ENCODE peak calls at places on chromosomes 6 and 20, in eight cellular contexts. One of them, this sample, is unnamed.

GRCh38 chr6:140253096-140253495 is 878.6 kb upstream of the CITED2 start:
- DNase-seq in cardiac muscle cell: no peak
- DNase-seq in kidney: no peak
- DNase-seq in Panc1: no peak
- DNase-seq in HCT116: no peak
- DNase-seq in Karpas-422: no peak
- DNase-seq in Peyer's patch: no peak
- DNase-seq in CD8-positive, alpha-beta T cell: no peak
- DNase-seq in this sample: no peak

GRCh38 chr20:34083137-34083536 is 28.9 kb downstream of the EIF2S2 start:
- DNase-seq in CD8-positive, alpha-beta T cell: no peak
- DNase-seq in Karpas-422: no peak
- DNase-seq in Peyer's patch: no peak
- DNase-seq in cardiac muscle cell: peak; percentile 29
- DNase-seq in Panc1: no peak
- DNase-seq in kidney: peak; percentile 83
- DNase-seq in HCT116: no peak
- DNase-seq in this sample: peak; percentile 45

GRCh38 chr6:131640576-131640975 is 3.5 kb downstream of the ENPP3 start:
- DNase-seq in Karpas-422: no peak
- DNase-seq in Panc1: no peak
- DNase-seq in kidney: no peak
- DNase-seq in cardiac muscle cell: no peak
- DNase-seq in HCT116: no peak
- DNase-seq in Peyer's patch: no peak
- DNase-seq in CD8-positive, alpha-beta T cell: no peak
- DNase-seq in this sample: peak; percentile 69

GRCh38 chr6:43076928-43077809 is 1.1 kb downstream of the PTK7 start:
- DNase-seq in Peyer's patch: no peak
- DNase-seq in Karpas-422: no peak
- DNase-seq in kidney: peak; percentile 83
- DNase-seq in HCT116: no peak
- DNase-seq in Panc1: no peak
- DNase-seq in cardiac muscle cell: peak; percentile 64
- DNase-seq in CD8-positive, alpha-beta T cell: no peak
- DNase-seq in this sample: no peak

GRCh38 chr6:159577564-159577963 is 115.5 kb downstream of the SOD2 start:
- DNase-seq in Peyer's patch: no peak
- DNase-seq in Panc1: no peak
- DNase-seq in HCT116: no peak
- DNase-seq in kidney: no peak
- DNase-seq in cardiac muscle cell: no peak
- DNase-seq in Karpas-422: no peak
- DNase-seq in CD8-positive, alpha-beta T cell: no peak
- DNase-seq in this sample: no peak

GRCh38 chr6:16723833-16724232 is 37.4 kb downstream of the ATXN1 start:
- DNase-seq in Karpas-422: no peak
- DNase-seq in CD8-positive, alpha-beta T cell: no peak
- DNase-seq in HCT116: peak; percentile 84
- DNase-seq in Peyer's patch: no peak
- DNase-seq in Panc1: peak; percentile 78
- DNase-seq in cardiac muscle cell: peak; percentile 21
- DNase-seq in kidney: no peak
- DNase-seq in this sample: peak; percentile 75

GRCh38 chr20:63363013-63363957 is 2.1 kb upstream of the CHRNA4 start:
- DNase-seq in Panc1: no peak
- DNase-seq in cardiac muscle cell: no peak
- DNase-seq in CD8-positive, alpha-beta T cell: peak; percentile 13
- DNase-seq in Peyer's patch: no peak
- DNase-seq in kidney: peak; percentile 57
- DNase-seq in HCT116: no peak
- DNase-seq in Karpas-422: no peak
- DNase-seq in this sample: no peak

GRCh38 chr6:112181130-112181529 is 73.2 kb downstream of the LAMA4 start:
- DNase-seq in cardiac muscle cell: no peak
- DNase-seq in Karpas-422: no peak
- DNase-seq in HCT116: no peak
- DNase-seq in Panc1: no peak
- DNase-seq in Peyer's patch: no peak
- DNase-seq in CD8-positive, alpha-beta T cell: no peak
- DNase-seq in kidney: no peak
- DNase-seq in this sample: no peak

GRCh38 chr6:111803804-111804203 is 69.4 kb downstream of the FYN start:
- DNase-seq in HCT116: no peak
- DNase-seq in Karpas-422: no peak
- DNase-seq in cardiac muscle cell: no peak
- DNase-seq in Panc1: no peak
- DNase-seq in kidney: no peak
- DNase-seq in CD8-positive, alpha-beta T cell: no peak
- DNase-seq in Peyer's patch: no peak
- DNase-seq in this sample: no peak

GRCh38 chr6:88048556-88048955 is 915 bp downstream of the SPACA1 start:
- DNase-seq in Panc1: no peak
- DNase-seq in Karpas-422: no peak
- DNase-seq in Peyer's patch: no peak
- DNase-seq in HCT116: no peak
- DNase-seq in kidney: no peak
- DNase-seq in cardiac muscle cell: no peak
- DNase-seq in CD8-positive, alpha-beta T cell: no peak
- DNase-seq in this sample: peak; percentile 2

GRCh38 chr6:110949679-110950285 is 8.7 kb upstream of the GTF3C6 start:
- DNase-seq in cardiac muscle cell: peak; percentile 21
- DNase-seq in kidney: no peak
- DNase-seq in Peyer's patch: no peak
- DNase-seq in HCT116: peak; percentile 12
- DNase-seq in CD8-positive, alpha-beta T cell: no peak
- DNase-seq in Karpas-422: peak; percentile 78
- DNase-seq in Panc1: no peak
- DNase-seq in this sample: peak; percentile 26

GRCh38 chr6:46771556-46771955 is 21.6 kb upstream of the MEP1A start:
- DNase-seq in Karpas-422: no peak
- DNase-seq in HCT116: no peak
- DNase-seq in Panc1: no peak
- DNase-seq in CD8-positive, alpha-beta T cell: no peak
- DNase-seq in cardiac muscle cell: no peak
- DNase-seq in kidney: no peak
- DNase-seq in Peyer's patch: no peak
- DNase-seq in this sample: no peak

GRCh38 chr20:59472059-59472458 is 132.3 kb upstream of the PHACTR3 start:
- DNase-seq in cardiac muscle cell: no peak
- DNase-seq in kidney: no peak
- DNase-seq in Panc1: no peak
- DNase-seq in CD8-positive, alpha-beta T cell: no peak
- DNase-seq in Karpas-422: no peak
- DNase-seq in HCT116: no peak
- DNase-seq in Peyer's patch: no peak
- DNase-seq in this sample: no peak

GRCh38 chr6:123091091-123091895 is 95.3 kb downstream of the CLVS2 start:
- DNase-seq in cardiac muscle cell: no peak
- DNase-seq in Peyer's patch: no peak
- DNase-seq in CD8-positive, alpha-beta T cell: no peak
- DNase-seq in kidney: no peak
- DNase-seq in HCT116: no peak
- DNase-seq in Karpas-422: no peak
- DNase-seq in Panc1: peak; percentile 97
- DNase-seq in this sample: peak; percentile 11

GRCh38 chr6:41072836-41073202 is at the start of gene NFYA:
- DNase-seq in Karpas-422: no peak
- DNase-seq in CD8-positive, alpha-beta T cell: peak; percentile 99
- DNase-seq in Panc1: no peak
- DNase-seq in HCT116: no peak
- DNase-seq in Peyer's patch: peak; percentile 100
- DNase-seq in kidney: peak; percentile 100
- DNase-seq in cardiac muscle cell: peak; percentile 100
- DNase-seq in this sample: no peak

GRCh38 chr6:49775043-49775442 is 12.0 kb downstream of the PGK2 start:
- DNase-seq in Karpas-422: no peak
- DNase-seq in Peyer's patch: no peak
- DNase-seq in HCT116: no peak
- DNase-seq in cardiac muscle cell: no peak
- DNase-seq in kidney: no peak
- DNase-seq in Panc1: no peak
- DNase-seq in CD8-positive, alpha-beta T cell: no peak
- DNase-seq in this sample: no peak

GRCh38 chr20:41087325-41087685 is 50.0 kb upstream of the PLCG1 start:
- DNase-seq in HCT116: no peak
- DNase-seq in CD8-positive, alpha-beta T cell: no peak
- DNase-seq in Peyer's patch: no peak
- DNase-seq in cardiac muscle cell: no peak
- DNase-seq in Panc1: no peak
- DNase-seq in Karpas-422: no peak
- DNase-seq in kidney: no peak
- DNase-seq in this sample: no peak
- H3K36me3 ChIP-seq in HCT116: peaks cover 53% of the 10 kb centered on the region
- H3K36me3 ChIP-seq in CD8-positive, alpha-beta T cell: peaks cover 8% of the 10 kb centered on the region
- H3K36me3 ChIP-seq in Peyer's patch: peaks cover 43% of the 10 kb centered on the region
- H3K36me3 ChIP-seq in cardiac muscle cell: peaks cover 60% of the 10 kb centered on the region
- H3K36me3 ChIP-seq in Panc1: peaks cover 39% of the 10 kb centered on the region
- H3K36me3 ChIP-seq in Karpas-422: peaks cover 78% of the 10 kb centered on the region
- H3K36me3 ChIP-seq in kidney: peaks cover 13% of the 10 kb centered on the region
- H3K36me3 ChIP-seq in this sample: peaks cover 3% of the 10 kb centered on the region

DNA sequence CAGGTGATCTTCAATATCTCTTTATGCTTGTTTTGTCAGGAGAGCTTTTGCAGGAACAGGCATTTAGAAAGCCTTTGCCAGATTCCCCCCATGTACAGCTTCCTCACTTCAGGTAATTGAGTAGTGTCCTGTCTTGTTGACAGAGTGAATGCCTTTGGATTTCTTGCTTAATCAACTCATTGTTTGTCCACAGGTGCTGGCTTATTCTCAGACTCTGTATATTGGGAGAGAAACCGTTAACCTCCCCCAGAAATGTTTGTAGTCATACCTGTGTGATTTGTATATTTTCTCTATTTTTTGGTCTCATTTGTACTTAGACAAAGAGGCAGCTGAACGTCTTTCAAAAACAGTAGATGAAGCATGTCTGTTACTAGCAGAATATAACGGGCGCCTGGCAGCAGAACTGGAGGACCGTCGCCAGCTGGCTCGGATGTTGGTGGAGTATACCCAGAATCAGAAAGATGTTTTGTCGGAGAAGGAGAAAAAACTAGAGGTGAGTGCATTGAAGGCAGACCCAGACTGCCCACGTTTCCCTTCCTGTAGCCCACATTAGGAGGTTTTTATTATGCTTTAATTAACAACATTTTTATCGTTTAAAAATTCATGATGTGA is 32.3 kb downstream of the RPRD1B start:
- DNase-seq in CD8-positive, alpha-beta T cell: no peak
- DNase-seq in Karpas-422: no peak
- DNase-seq in cardiac muscle cell: no peak
- DNase-seq in Peyer's patch: no peak
- DNase-seq in kidney: no peak
- DNase-seq in Panc1: no peak
- DNase-seq in HCT116: no peak
- DNase-seq in this sample: no peak
- H3K36me3 ChIP-seq in CD8-positive, alpha-beta T cell: peaks cover 68% of the 10 kb centered on the region
- H3K36me3 ChIP-seq in Karpas-422: peaks cover 85% of the 10 kb centered on the region
- H3K36me3 ChIP-seq in cardiac muscle cell: peaks cover 51% of the 10 kb centered on the region
- H3K36me3 ChIP-seq in Peyer's patch: peaks cover 99% of the 10 kb centered on the region
- H3K36me3 ChIP-seq in kidney: peaks cover 44% of the 10 kb centered on the region
- H3K36me3 ChIP-seq in Panc1: peaks cover 37% of the 10 kb centered on the region
- H3K36me3 ChIP-seq in HCT116: peaks cover 40% of the 10 kb centered on the region
- H3K36me3 ChIP-seq in this sample: peaks cover 37% of the 10 kb centered on the region

GRCh38 chr6:170542031-170542719 is 10.9 kb downstream of the PSMB1 start:
- DNase-seq in Peyer's patch: no peak
- DNase-seq in kidney: no peak
- DNase-seq in Panc1: no peak
- DNase-seq in Karpas-422: no peak
- DNase-seq in HCT116: no peak
- DNase-seq in cardiac muscle cell: no peak
- DNase-seq in CD8-positive, alpha-beta T cell: no peak
- DNase-seq in this sample: no peak
- H3K36me3 ChIP-seq in Peyer's patch: peaks cover 93% of the 10 kb centered on the region
- H3K36me3 ChIP-seq in kidney: peaks cover 53% of the 10 kb centered on the region
- H3K36me3 ChIP-seq in Panc1: peaks cover 81% of the 10 kb centered on the region
- H3K36me3 ChIP-seq in Karpas-422: peaks cover 91% of the 10 kb centered on the region
- H3K36me3 ChIP-seq in HCT116: peaks cover 88% of the 10 kb centered on the region
- H3K36me3 ChIP-seq in cardiac muscle cell: peaks cover 81% of the 10 kb centered on the region
- H3K36me3 ChIP-seq in CD8-positive, alpha-beta T cell: peaks cover 48% of the 10 kb centered on the region
- H3K36me3 ChIP-seq in this sample: peaks cover 6% of the 10 kb centered on the region

DNA sequence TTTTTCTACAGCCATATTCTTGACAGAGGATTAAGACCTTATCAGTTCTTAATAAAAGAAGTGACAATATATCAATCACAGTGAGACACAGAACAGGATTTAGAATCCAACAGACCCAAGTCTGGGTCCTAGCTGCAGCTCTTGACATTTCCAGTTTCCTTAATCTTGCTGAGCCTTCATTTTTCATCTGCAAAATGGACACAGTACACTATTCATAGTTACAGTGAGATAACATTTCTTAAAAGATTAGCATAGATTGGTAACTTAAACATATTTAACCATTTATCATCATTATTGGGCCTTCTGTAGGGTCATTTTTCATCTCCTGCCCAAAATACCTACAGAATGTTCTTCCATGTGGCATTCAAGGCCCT is 45.6 kb downstream of the FKBP5 start:
- DNase-seq in CD8-positive, alpha-beta T cell: no peak
- DNase-seq in kidney: no peak
- DNase-seq in cardiac muscle cell: no peak
- DNase-seq in Karpas-422: no peak
- DNase-seq in HCT116: no peak
- DNase-seq in Peyer's patch: no peak
- DNase-seq in Panc1: no peak
- DNase-seq in this sample: no peak
- H3K36me3 ChIP-seq in CD8-positive, alpha-beta T cell: peaks cover 16% of the 10 kb centered on the region
- H3K36me3 ChIP-seq in kidney: peaks cover 26% of the 10 kb centered on the region
- H3K36me3 ChIP-seq in cardiac muscle cell: peaks cover 9% of the 10 kb centered on the region
- H3K36me3 ChIP-seq in Karpas-422: peaks cover 8% of the 10 kb centered on the region
- H3K36me3 ChIP-seq in HCT116: peaks cover 6% of the 10 kb centered on the region
- H3K36me3 ChIP-seq in Peyer's patch: peaks cover 88% of the 10 kb centered on the region
- H3K36me3 ChIP-seq in Panc1: no peaks in the 10 kb centered on the region
- H3K36me3 ChIP-seq in this sample: peaks cover 14% of the 10 kb centered on the region

This sample was measured in small intestine.